ENCODE peak calls at places on chromosomes 11 and 22, in five cellular contexts. One of them, this sample, is unnamed.

GRCh38 chr22:49439373-49439772 is 388.3 kb downstream of the BRD1 start:
- DNase-seq in hepatocyte: no peak
- DNase-seq in DMS53: no peak
- DNase-seq in C1 segment of cervical spinal cord: no peak
- DNase-seq in globus pallidus: no peak
- DNase-seq in this sample: no peak

GRCh38 chr22:20550851-20551744 is 43.7 kb downstream of the MED15 start:
- DNase-seq in hepatocyte: peak
- DNase-seq in DMS53: no peak
- DNase-seq in C1 segment of cervical spinal cord: no peak
- DNase-seq in globus pallidus: peak
- DNase-seq in this sample: no peak

GRCh38 chr11:114026355-114026754 is 33.2 kb upstream of the ZBTB16 start:
- DNase-seq in hepatocyte: peak
- DNase-seq in DMS53: peak
- DNase-seq in C1 segment of cervical spinal cord: no peak
- DNase-seq in globus pallidus: no peak
- DNase-seq in this sample: no peak

GRCh38 chr11:112961146-112961668 is at the start of gene NCAM1:
- DNase-seq in hepatocyte: peak
- DNase-seq in DMS53: peak
- DNase-seq in C1 segment of cervical spinal cord: peak
- DNase-seq in globus pallidus: peak
- DNase-seq in this sample: no peak

GRCh38 chr11:26087095-26087935 is 244.6 kb upstream of the ANO3 start:
- DNase-seq in hepatocyte: no peak
- DNase-seq in DMS53: no peak
- DNase-seq in C1 segment of cervical spinal cord: no peak
- DNase-seq in globus pallidus: no peak
- DNase-seq in this sample: no peak

GRCh38 chr11:78323356-78323755 is 94.3 kb downstream of the GAB2 start:
- DNase-seq in hepatocyte: no peak
- DNase-seq in DMS53: no peak
- DNase-seq in C1 segment of cervical spinal cord: no peak
- DNase-seq in globus pallidus: no peak
- DNase-seq in this sample: no peak

GRCh38 chr11:1111545-1112212 is 37.0 kb downstream of the MUC2 start:
- DNase-seq in hepatocyte: no peak
- DNase-seq in DMS53: no peak
- DNase-seq in C1 segment of cervical spinal cord: no peak
- DNase-seq in globus pallidus: no peak
- DNase-seq in this sample: no peak

GRCh38 chr11:44573333-44573732 is 7.9 kb downstream of the CD82 start:
- DNase-seq in hepatocyte: no peak
- DNase-seq in DMS53: no peak
- DNase-seq in C1 segment of cervical spinal cord: no peak
- DNase-seq in globus pallidus: no peak
- DNase-seq in this sample: no peak

GRCh38 chr11:1746516-1746931 is 3.9 kb downstream of the IFITM10 start:
- DNase-seq in hepatocyte: no peak
- DNase-seq in DMS53: no peak
- DNase-seq in C1 segment of cervical spinal cord: no peak
- DNase-seq in globus pallidus: no peak
- DNase-seq in this sample: no peak

This sample was measured in non-pigmented ciliary epithelial cell.